ENCODE peak calls at places on chromosomes 4 and X, in six cellular contexts. U is AG04450; F is CD8-positive, alpha-beta T cell; R is vagina; L is PC-3; X is tibial artery. N is an unnamed sample. For H3K27me3, the result is how much of the 10 kb centered on the place peaks cover.

GRCh38 chr4:179447308-179447707 is 2005.1 kb upstream of the AGA start:
- DNase-seq in L (no peak), R (no peak), F (no peak), U (no peak), X (no peak), N (no peak)

GRCh38 chr4:154503598-154503997 is 12.0 kb upstream of the DCHS2 start:
- DNase-seq in F (no peak), L (peak), R (no peak), X (no peak), U (no peak), N (no peak)

GRCh38 chr4:75289843-75290616 is 224.2 kb downstream of the RCHY1 start:
- DNase-seq in L (peak), U (no peak), F (no peak), X (no peak), R (no peak), N (peak)

GRCh38 chr4:122796801-122797404 is 29.7 kb upstream of the FGF2 start:
- DNase-seq in X (no peak), F (no peak), L (no peak), R (no peak), U (no peak), N (no peak)

GRCh38 chrX:40169193-40170086 is 71.7 kb upstream of the BCOR start:
- DNase-seq in U (peak), X (no peak), F (peak), R (no peak), L (peak), N (peak)

GRCh38 chrX:40749874-40750273 is 14.5 kb upstream of the MED14 start:
- DNase-seq in R (no peak), L (no peak), U (no peak), F (no peak), X (no peak), N (no peak)

GRCh38 chr4:121764303-121764701 is 662 bp downstream of the SMIM43 start:
- DNase-seq in L (no peak), U (no peak), F (no peak), R (no peak), X (no peak), N (no peak)

GRCh38 chr4:155008389-155008788 is 200.0 kb upstream of the NPY2R start:
- DNase-seq in X (no peak), F (no peak), R (no peak), L (no peak), U (no peak), N (no peak)

GRCh38 chr4:143399113-143399949 is 62.7 kb downstream of the GAB1 start:
- DNase-seq in R (no peak), L (peak), F (no peak), X (no peak), U (no peak), N (no peak)

DNA sequence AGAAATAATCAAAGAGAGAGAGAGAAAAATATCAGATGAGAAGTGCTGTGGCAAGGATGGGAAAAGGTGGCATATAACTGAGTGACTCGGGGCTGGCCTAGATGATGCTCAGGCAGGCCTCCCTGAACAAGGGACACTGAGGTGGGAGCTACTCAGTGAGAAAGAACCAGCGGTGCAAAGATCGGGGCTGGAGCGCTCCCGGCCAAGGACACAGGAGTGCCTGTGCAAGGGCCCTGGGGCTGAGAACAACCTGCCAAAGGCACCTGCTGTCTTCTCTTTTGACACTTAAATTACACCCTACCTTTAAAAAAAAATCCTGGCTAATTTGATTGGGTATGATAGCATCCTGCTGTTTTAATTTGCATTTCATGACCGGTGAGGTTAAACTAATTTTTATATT is 77.7 kb upstream of the C4orf50 start:
- DNase-seq in L (no peak), F (no peak), R (no peak), X (no peak), U (no peak), N (no peak)
- H3K27me3 ChIP-seq in L (under half), F (under half), R (under half), X (under half), U (under half), N (under half)

GRCh38 chrX:136202889-136203288 is 48.3 kb downstream of the MAP7D3 start:
- DNase-seq in L (peak), U (no peak), R (no peak), X (no peak), F (no peak), N (no peak)
- H3K27me3 ChIP-seq in L (under half), U (under half), R (under half), X (under half), F (under half), N (under half)

DNA sequence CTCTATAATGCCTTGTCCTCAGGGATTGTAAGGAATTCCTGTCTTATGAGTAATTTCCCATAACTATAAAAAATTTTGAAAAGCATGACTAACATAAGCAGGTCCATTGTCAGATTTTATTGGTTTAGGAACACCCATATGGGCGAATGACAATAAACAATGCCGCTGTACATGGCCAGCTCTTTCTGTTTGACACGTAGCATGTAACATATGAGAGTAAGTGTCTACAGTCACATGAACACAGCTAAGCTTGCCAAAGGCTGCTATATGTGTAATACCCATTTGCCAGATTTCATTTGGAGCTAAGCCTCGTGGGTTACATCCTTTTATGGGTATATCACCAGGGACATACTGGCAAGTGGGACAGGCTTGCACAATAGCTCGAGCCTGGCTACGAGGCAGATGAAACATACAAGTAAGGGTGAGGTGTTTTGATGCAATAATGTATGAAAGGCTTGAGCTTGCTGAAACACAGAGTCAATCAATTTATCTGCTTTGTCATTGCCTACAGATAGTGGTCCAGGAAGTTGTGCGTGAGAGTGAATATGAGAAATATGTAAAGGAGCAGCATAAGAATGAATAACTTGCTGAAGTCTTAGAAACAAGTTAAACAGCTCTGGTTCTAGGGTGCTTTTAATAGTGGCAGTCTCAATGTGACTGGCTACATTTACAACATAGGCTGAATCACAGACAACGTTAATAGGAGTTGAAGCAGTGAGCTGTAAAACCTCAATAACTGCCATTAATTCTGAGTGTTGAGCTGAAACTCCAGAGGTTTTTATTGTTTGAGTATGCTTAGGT is 67.4 kb upstream of the UGT2B10 start:
- DNase-seq in F (no peak), L (peak), U (no peak), X (no peak), R (no peak), N (no peak)
- H3K27me3 ChIP-seq in F (under half), L (under half), U (under half), X (under half), R (under half), N (under half)

GRCh38 chr4:100977746-100978397 is 369.5 kb downstream of the PPP3CA start:
- DNase-seq in U (no peak), F (no peak), R (no peak), L (no peak), X (no peak), N (no peak)
- H3K27me3 ChIP-seq in U (under half), F (under half), R (under half), L (under half), X (under half), N (under half)

DNA sequence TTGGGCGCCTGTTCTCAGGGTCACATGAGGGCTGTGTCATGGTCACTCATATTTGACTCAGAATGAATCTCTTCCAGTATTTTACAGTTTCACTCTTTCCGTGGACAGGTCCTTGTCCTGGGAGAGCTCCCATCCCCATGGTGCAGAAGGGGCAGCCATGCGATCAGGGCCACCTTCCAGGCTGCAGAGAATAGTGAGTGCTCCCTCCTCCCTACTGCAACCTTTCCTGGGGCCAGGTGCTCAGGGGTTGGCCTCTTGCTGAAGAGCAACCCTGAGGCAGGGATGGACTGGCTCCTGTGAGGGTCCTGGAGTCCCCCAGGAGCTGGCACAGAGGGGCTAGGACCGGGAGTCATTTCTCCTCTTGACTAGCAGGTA is 108.4 kb downstream of the ABLIM2 start:
- DNase-seq in R (no peak), L (no peak), U (no peak), X (no peak), F (no peak), N (no peak)
- H3K27me3 ChIP-seq in R (under half), L (under half), U (under half), X (under half), F (under half), N (under half)